ENCODE peak calls at places on chromosomes 3 and 15, in seven cellular contexts. G is keratinocyte, Y is GM23248, B is Karpas-422, F is K562, I is fibroblast of lung, R is astrocyte. K is an unnamed sample.
A peak's percentile ranks its signal among the peaks of the same experiment; 100 is the strongest.

GRCh38 chr3:58585005-58585786 is 8.0 kb upstream of the FAM107A start:
- DNase-seq in I (peak; percentile 71), B (peak; percentile 82), G (no peak), Y (peak; percentile 91), F (peak; percentile 59), R (peak; percentile 33), K (peak; percentile 91)

GRCh38 chr15:31032959-31033358 is 41.5 kb upstream of the MTMR10 start:
- DNase-seq in G (no peak), B (no peak), F (no peak), I (no peak), Y (peak; percentile 41), R (peak; percentile 69), K (no peak)

GRCh38 chr15:77476999-77477398 is 56.3 kb downstream of the HMG20A start:
- DNase-seq in R (no peak), G (no peak), I (no peak), B (no peak), Y (no peak), F (no peak), K (no peak)

GRCh38 chr15:51652084-51652668 is 29.1 kb upstream of the SCG3 start:
- DNase-seq in F (peak; percentile 94), B (no peak), Y (no peak), I (no peak), G (no peak), R (no peak), K (no peak)

GRCh38 chr3:8529197-8529637 is 27.6 kb downstream of the LMCD1 start:
- DNase-seq in B (no peak), I (peak; percentile 78), R (peak; percentile 83), G (no peak), Y (peak; percentile 40), F (no peak), K (no peak)

GRCh38 chr15:38263996-38264395 is 11.4 kb downstream of the SPRED1 start:
- DNase-seq in Y (peak; percentile 70), R (peak; percentile 75), I (peak; percentile 67), B (no peak), F (no peak), G (no peak), K (no peak)

GRCh38 chr3:119778811-119779210 is 3.1 kb upstream of the NR1I2 start:
- DNase-seq in Y (no peak), B (no peak), F (no peak), I (no peak), R (no peak), G (no peak), K (no peak)

GRCh38 chr3:172112348-172113123 is 73.2 kb downstream of the FNDC3B start:
- DNase-seq in G (no peak), F (no peak), I (no peak), Y (no peak), B (no peak), R (no peak), K (no peak)

GRCh38 chr3:133460809-133461208 is 61.0 kb downstream of the BFSP2 start:
- DNase-seq in F (no peak), R (no peak), I (no peak), Y (no peak), B (peak; percentile 73), G (peak; percentile 42), K (no peak)

GRCh38 chr3:153087595-153088566 is 74.1 kb upstream of the RAP2B start:
- DNase-seq in I (peak; percentile 85), G (no peak), B (no peak), Y (peak; percentile 88), R (peak; percentile 75), F (no peak), K (no peak)

GRCh38 chr3:127697531-127698240 is 24.9 kb downstream of the ABTB1 start:
- DNase-seq in B (peak; percentile 94), F (peak; percentile 79), G (no peak), R (peak; percentile 70), Y (peak; percentile 87), I (peak; percentile 92), K (peak; percentile 80)

GRCh38 chr15:32089851-32090359 is 59.6 kb downstream of the CHRNA7 start:
- DNase-seq in R (no peak), Y (no peak), F (no peak), B (no peak), G (no peak), I (no peak), K (no peak)

DNA sequence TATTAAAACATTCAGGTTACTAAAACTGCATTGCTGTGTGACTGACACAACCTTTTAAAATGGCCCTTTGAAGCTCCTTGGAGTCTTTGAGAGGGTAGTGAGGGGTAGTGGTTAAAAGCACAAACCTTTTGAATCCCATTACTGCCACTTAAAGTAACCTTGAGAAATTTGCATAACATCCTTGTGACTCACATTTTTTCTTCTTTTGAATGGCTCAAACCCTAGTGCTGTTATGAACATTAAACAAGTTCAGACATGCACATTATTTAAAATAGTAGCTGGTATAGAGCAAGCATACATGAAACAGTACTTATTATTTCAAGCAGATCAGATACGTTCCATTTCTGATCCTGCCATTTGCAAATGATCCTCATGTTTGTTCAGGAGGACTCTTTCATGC is 3.7 kb upstream of the CLDN1 start:
- DNase-seq in F (no peak), I (peak; percentile 42), Y (peak; percentile 45), B (no peak), R (peak; percentile 64), G (no peak), K (no peak)
- H3K4me1 ChIP-seq in F (no peaks in the 10 kb centered on the region), I (peaks cover 3% of the 10 kb centered on the region), Y (peaks cover 21% of the 10 kb centered on the region), B (no peaks in the 10 kb centered on the region), R (peaks cover 22% of the 10 kb centered on the region), G (peaks cover 42% of the 10 kb centered on the region), K (peaks cover 3% of the 10 kb centered on the region)

GRCh38 chr15:69881760-69882159 is 216.0 kb downstream of the TLE3 start:
- DNase-seq in Y (no peak), B (peak; percentile 98), F (no peak), I (no peak), R (no peak), G (no peak), K (no peak)
- H3K4me2 ChIP-seq in Y (no peak overlapping the region), B (peak overlapping the region; percentile 85), F (no peak overlapping the region), I (no peak overlapping the region), R (no peak overlapping the region), G (no peak overlapping the region), K (no peak overlapping the region)

GRCh38 chr3:71450162-71450561 is 133.4 kb downstream of the FOXP1 start:
- DNase-seq in R (no peak), I (no peak), Y (no peak), G (no peak), F (no peak), B (peak; percentile 54), K (no peak)

GRCh38 chr3:71453319-71453718 is 130.2 kb downstream of the FOXP1 start:
- DNase-seq in R (no peak), Y (no peak), G (no peak), F (no peak), B (no peak), I (no peak), K (peak; percentile 21)

GRCh38 chr3:71451812-71452211 is 131.7 kb downstream of the FOXP1 start:
- DNase-seq in R (no peak), Y (no peak), B (no peak), F (no peak), I (no peak), G (no peak), K (no peak)

GRCh38 chr3:71453822-71454512 is 129.6 kb downstream of the FOXP1 start:
- DNase-seq in Y (no peak), G (no peak), F (no peak), R (no peak), B (no peak), I (no peak), K (no peak)

DNA sequence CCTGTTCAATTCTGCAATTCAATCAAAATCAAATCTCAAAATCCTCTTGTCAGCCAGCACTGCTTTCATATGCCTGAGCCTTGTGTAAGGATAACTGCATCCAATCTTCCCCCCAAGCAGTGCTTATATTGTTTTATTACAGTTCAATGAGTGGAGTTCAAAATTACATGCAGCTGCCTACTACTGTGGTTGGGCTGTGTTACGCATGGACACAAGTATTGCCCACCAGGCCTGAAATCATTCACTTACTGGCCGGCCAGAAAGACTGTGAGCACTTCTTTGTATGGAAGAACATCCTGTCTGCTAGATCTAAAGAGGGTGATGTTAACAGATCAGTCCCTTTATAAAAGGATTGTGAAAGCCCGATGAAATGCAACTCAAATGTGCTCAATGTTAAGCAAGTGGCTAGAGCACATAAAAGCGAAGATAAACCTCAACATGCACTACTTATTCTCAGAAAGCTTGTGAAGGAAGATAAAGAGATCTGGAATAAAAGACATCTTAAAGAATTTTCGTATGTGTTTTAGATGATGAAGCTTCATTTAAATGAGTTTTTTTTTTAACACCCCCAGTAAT is 132.5 kb downstream of the FOXP1 start:
- DNase-seq in G (no peak), R (no peak), B (no peak), I (no peak), Y (no peak), F (no peak), K (peak; percentile 32)
- H3K4me1 ChIP-seq in G (peaks cover 27% of the 10 kb centered on the region), R (peaks cover 7% of the 10 kb centered on the region), B (peaks cover 100% of the 10 kb centered on the region), I (no peaks in the 10 kb centered on the region), Y (peaks cover 6% of the 10 kb centered on the region), F (no peaks in the 10 kb centered on the region), K (peaks cover 34% of the 10 kb centered on the region)

GRCh38 chr3:114645392-114645791 is 351.6 kb downstream of the TIGIT start:
- DNase-seq in I (peak; percentile 46), Y (peak; percentile 35), B (no peak), G (no peak), R (no peak), F (no peak), K (no peak)
- H3K4me2 ChIP-seq in I (no peak overlapping the region), Y (no peak overlapping the region), B (no peak overlapping the region), G (no peak overlapping the region), R (peak overlapping the region; percentile 34), F (no peak overlapping the region), K (no peak overlapping the region)

DNA sequence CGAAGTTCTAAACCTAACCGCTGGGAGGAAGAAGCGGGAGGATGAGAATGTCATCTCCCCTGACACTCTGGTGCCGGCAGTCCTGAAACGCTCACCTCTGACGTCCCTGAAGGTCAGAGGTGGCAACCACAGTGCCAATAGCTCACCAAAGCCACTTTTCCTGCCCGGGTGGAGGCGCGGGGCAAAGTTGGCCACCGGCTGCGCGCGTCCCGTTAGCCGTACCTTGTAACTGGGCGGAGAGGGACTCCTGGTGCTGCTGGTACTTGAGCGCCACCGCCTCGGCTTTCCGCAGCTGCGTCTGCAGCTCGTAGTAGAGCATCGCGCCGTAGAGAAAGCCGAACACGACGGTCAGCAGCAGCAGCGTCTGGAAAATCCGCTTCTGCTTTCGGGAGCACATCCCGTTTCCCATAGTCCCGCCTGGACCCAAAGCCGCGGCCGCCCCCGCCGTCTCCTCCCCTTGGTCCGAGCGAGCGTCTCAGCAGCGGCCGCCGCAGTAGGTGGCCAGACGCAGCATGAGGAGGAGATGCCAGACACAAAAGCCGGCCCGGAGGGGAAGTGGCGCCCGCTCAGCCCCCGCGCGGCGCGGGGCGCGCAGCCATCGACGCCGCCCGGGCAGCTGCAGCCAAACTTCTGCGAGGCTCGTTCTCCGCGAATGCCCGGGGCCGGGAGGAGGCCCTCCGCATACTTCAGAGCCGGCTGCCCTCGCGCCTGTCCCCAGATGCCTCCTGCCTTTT is 680 bp downstream of the GOLIM4 start:
- DNase-seq in Y (peak; percentile 93), I (peak; percentile 71), B (peak; percentile 88), R (peak; percentile 52), G (no peak), F (peak; percentile 87), K (peak; percentile 82)
- H3K4me1 ChIP-seq in Y (peaks cover 60% of the 10 kb centered on the region), I (peaks cover 11% of the 10 kb centered on the region), B (peaks cover 37% of the 10 kb centered on the region), R (peaks cover 4% of the 10 kb centered on the region), G (peaks cover 33% of the 10 kb centered on the region), F (peaks cover 35% of the 10 kb centered on the region), K (peaks cover 27% of the 10 kb centered on the region)

K was measured in neural progenitor cell.